ENCODE peak calls at places on chromosome 3, in ten cellular contexts. E is cardiac muscle cell, D is endodermal cell, H is right cardiac atrium, S is HCT116, C is fibroblast of mammary gland, X is stomach, Y is fibroblast of pulmonary artery, V is left ventricle myocardium inferior, Z is cardiac fibroblast. I is an unnamed sample.

GRCh38 chr3:10387881-10388621 is 67.1 kb upstream of the SEC13 start:
- DNase-seq in D (no peak), C (no peak), V (no peak), E (peak), Z (peak), S (no peak), H (no peak), Y (peak), X (no peak), I (no peak)

GRCh38 chr3:183734750-183735284 is 37.2 kb downstream of the YEATS2 start:
- DNase-seq in Z (peak), C (no peak), X (no peak), D (no peak), V (no peak), Y (peak), H (no peak), E (peak), S (no peak), I (no peak)

GRCh38 chr3:194631696-194632095 is 1.5 kb downstream of the TMEM44 start:
- DNase-seq in Y (no peak), S (no peak), Z (no peak), E (no peak), V (no peak), H (no peak), C (no peak), X (no peak), D (no peak), I (no peak)

GRCh38 chr3:23900744-23901143 is 16.0 kb downstream of the NKIRAS1 start:
- DNase-seq in C (peak), E (peak), Z (peak), X (no peak), S (no peak), D (no peak), V (no peak), H (no peak), Y (peak), I (no peak)

GRCh38 chr3:172074578-172074977 is 35.2 kb downstream of the FNDC3B start:
- DNase-seq in D (no peak), C (peak), Y (peak), H (peak), Z (no peak), V (no peak), X (no peak), E (no peak), S (no peak), I (peak)

GRCh38 chr3:4476507-4476906 is 9.4 kb upstream of the SUMF1 start:
- DNase-seq in E (peak), V (no peak), C (no peak), S (no peak), D (no peak), Z (peak), H (no peak), Y (peak), X (no peak), I (no peak)

GRCh38 chr3:140285380-140285779 is 350.4 kb downstream of the CLSTN2 start:
- DNase-seq in Z (no peak), V (no peak), Y (no peak), X (no peak), S (no peak), H (no peak), C (no peak), E (no peak), D (no peak), I (no peak)

GRCh38 chr3:176490357-176490756 is 706.9 kb downstream of the TBL1XR1 start:
- DNase-seq in E (no peak), S (no peak), H (no peak), Y (no peak), Z (no peak), X (no peak), V (no peak), D (no peak), C (no peak), I (no peak)

GRCh38 chr3:64354221-64354620 is 129.0 kb upstream of the PRICKLE2 start:
- DNase-seq in X (no peak), Z (no peak), D (no peak), E (no peak), Y (no peak), C (no peak), V (no peak), H (no peak), S (no peak), I (no peak)

GRCh38 chr3:121436641-121437040 is 109.1 kb downstream of the POLQ start:
- DNase-seq in E (no peak), Z (no peak), S (no peak), D (no peak), C (no peak), Y (no peak), X (no peak), H (no peak), V (no peak), I (no peak)

GRCh38 chr3:55180936-55181535 is 253.2 kb upstream of the LRTM1 start:
- DNase-seq in D (peak), Z (peak), E (peak), X (no peak), V (no peak), S (no peak), C (peak), H (no peak), Y (peak), I (no peak)

GRCh38 chr3:142723665-142723967 is 218 bp upstream of the TRPC1 start:
- DNase-seq in V (no peak), D (no peak), E (no peak), Z (no peak), X (no peak), H (no peak), Y (no peak), S (no peak), C (no peak), I (no peak)

GRCh38 chr3:32177702-32178198 is 60.7 kb upstream of the CMTM8 start:
- DNase-seq in H (peak), V (no peak), Y (peak), E (peak), S (peak), X (peak), C (peak), Z (peak), D (peak), I (peak)

GRCh38 chr3:187807086-187807862 is 62.0 kb upstream of the BCL6 start:
- DNase-seq in S (no peak), D (peak), C (peak), V (no peak), E (peak), Z (peak), H (no peak), X (no peak), Y (peak), I (peak)

GRCh38 chr3:64916192-64916798 is 228.5 kb upstream of the ADAMTS9 start:
- DNase-seq in C (no peak), E (no peak), Z (no peak), S (no peak), Y (no peak), V (no peak), H (no peak), D (no peak), X (no peak), I (no peak)

GRCh38 chr3:8992854-8993253 is 29.6 kb upstream of the RAD18 start:
- DNase-seq in X (no peak), Z (no peak), H (no peak), Y (no peak), S (no peak), C (no peak), D (no peak), E (no peak), V (no peak), I (no peak)

GRCh38 chr3:64399205-64399800 is 174.0 kb upstream of the PRICKLE2 start:
- DNase-seq in V (no peak), D (peak), C (peak), E (peak), Z (peak), Y (peak), X (no peak), H (no peak), S (peak), I (no peak)

GRCh38 chr3:30730967-30731366 is 124.6 kb downstream of the TGFBR2 start:
- DNase-seq in S (no peak), E (no peak), V (no peak), C (no peak), X (no peak), Z (no peak), H (no peak), D (no peak), Y (no peak), I (no peak)

GRCh38 chr3:179116816-179117215 is 31.3 kb upstream of the PIK3CA start:
- DNase-seq in Y (no peak), H (no peak), Z (no peak), C (peak), D (no peak), E (no peak), X (no peak), V (no peak), S (no peak), I (no peak)

GRCh38 chr3:115375362-115375761 is 228.3 kb upstream of the ZBTB20 start:
- DNase-seq in S (no peak), Z (no peak), H (no peak), C (no peak), E (no peak), X (no peak), V (no peak), D (no peak), Y (no peak), I (no peak)

GRCh38 chr3:138768126-138768525 is 66.6 kb downstream of the PIK3CB start:
- DNase-seq in D (peak), V (no peak), E (no peak), Z (no peak), S (peak), Y (no peak), C (no peak), H (no peak), X (no peak), I (no peak)

GRCh38 chr3:20853890-20854289 is 667.9 kb upstream of the SGO1 start:
- DNase-seq in Z (no peak), V (no peak), X (no peak), H (no peak), Y (no peak), C (no peak), D (no peak), S (no peak), E (no peak), I (no peak)

GRCh38 chr3:197173620-197174019 is 124.8 kb downstream of the DLG1 start:
- DNase-seq in E (no peak), S (no peak), Y (no peak), D (no peak), Z (no peak), H (no peak), V (no peak), C (no peak), X (no peak), I (no peak)

GRCh38 chr3:197174927-197175326 is 123.5 kb downstream of the DLG1 start:
- DNase-seq in D (no peak), H (no peak), Z (no peak), V (no peak), Y (no peak), S (no peak), X (no peak), E (no peak), C (no peak), I (no peak)

GRCh38 chr3:197171481-197172067 is 126.8 kb downstream of the DLG1 start:
- DNase-seq in X (no peak), C (peak), V (no peak), E (peak), Z (peak), H (no peak), D (no peak), Y (peak), S (no peak), I (no peak)

GRCh38 chr3:197178998-197179397 is 119.4 kb downstream of the DLG1 start:
- DNase-seq in E (no peak), Z (no peak), X (no peak), D (no peak), V (no peak), C (no peak), Y (no peak), S (no peak), H (no peak), I (no peak)

GRCh38 chr3:197175503-197175902 is 122.9 kb downstream of the DLG1 start:
- DNase-seq in S (no peak), E (no peak), D (no peak), H (no peak), V (no peak), C (no peak), Y (no peak), Z (no peak), X (no peak), I (no peak)
- H3K4me3 ChIP-seq in S (no peak), E (no peak), D (no peak), H (no peak), V (no peak), C (no peak), Y (no peak), Z (no peak), X (no peak), I (no peak)

DNA sequence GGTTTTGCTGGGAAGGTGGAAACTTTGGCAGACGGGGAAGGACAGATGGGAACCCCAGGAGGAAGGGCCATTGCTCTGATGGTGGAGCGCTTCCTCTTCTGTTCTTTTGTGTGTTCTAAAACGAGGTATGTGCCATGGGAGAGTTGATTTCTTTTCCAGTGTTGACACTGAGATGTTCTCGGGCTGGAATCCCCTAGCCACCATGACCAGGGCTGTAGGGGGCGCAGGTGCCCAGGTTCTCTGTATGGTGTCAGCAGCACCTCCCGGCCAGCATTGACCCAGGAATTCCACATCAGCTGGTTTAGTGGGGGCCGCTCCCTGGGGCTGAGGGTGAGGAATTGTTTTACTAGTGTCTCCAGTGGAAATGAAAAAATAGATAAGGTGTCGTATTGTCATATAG is 34.3 kb upstream of the ACAD9 start:
- DNase-seq in X (no peak), E (no peak), D (peak), C (no peak), H (no peak), Y (no peak), Z (no peak), V (no peak), S (no peak), I (no peak)
- H3K4me3 ChIP-seq in X (peak), E (no peak), D (no peak), C (no peak), H (no peak), Y (no peak), Z (no peak), V (peak), S (no peak), I (no peak)

DNA sequence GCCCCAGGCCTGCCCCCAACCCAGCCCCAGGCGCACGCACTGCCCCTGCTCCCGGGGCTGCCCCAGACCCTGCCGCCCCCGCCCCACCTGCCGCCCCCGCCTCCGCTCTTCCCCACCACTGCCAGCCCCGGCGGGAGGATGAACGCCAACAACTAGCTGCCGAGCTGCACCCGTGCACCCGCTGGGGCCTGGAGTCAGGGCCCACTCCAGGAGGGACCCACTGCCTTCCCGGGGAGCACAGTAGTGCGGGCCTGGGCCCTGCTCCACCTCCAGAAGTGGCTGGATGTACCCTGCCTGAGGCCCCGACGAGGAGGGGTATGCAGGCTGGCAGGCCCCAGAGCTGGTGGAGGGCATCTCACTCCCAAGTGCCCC is 10.9 kb downstream of the ZBTB47 start:
- DNase-seq in X (no peak), S (no peak), C (no peak), Y (no peak), V (no peak), D (no peak), Z (no peak), E (no peak), H (no peak), I (no peak)
- H3K4me3 ChIP-seq in X (no peak), S (no peak), C (no peak), Y (no peak), V (no peak), D (no peak), Z (no peak), E (no peak), H (no peak), I (no peak)

GRCh38 chr3:169325821-169326220 is 337.7 kb downstream of the MECOM start:
- DNase-seq in V (no peak), Y (no peak), X (no peak), H (no peak), C (no peak), S (no peak), Z (no peak), E (no peak), D (no peak), I (no peak)

GRCh38 chr3:169328471-169328870 is 335.0 kb downstream of the MECOM start:
- DNase-seq in X (no peak), E (no peak), S (no peak), Y (no peak), V (no peak), Z (no peak), H (no peak), C (no peak), D (no peak), I (no peak)

GRCh38 chr3:169327969-169328368 is 335.5 kb downstream of the MECOM start:
- DNase-seq in X (no peak), D (no peak), H (no peak), E (no peak), C (no peak), Z (no peak), V (no peak), Y (no peak), S (no peak), I (no peak)

GRCh38 chr3:169324454-169324789 is 339.1 kb downstream of the MECOM start:
- DNase-seq in S (no peak), D (no peak), X (no peak), E (no peak), Z (no peak), V (no peak), Y (no peak), H (no peak), C (no peak), I (no peak)

DNA sequence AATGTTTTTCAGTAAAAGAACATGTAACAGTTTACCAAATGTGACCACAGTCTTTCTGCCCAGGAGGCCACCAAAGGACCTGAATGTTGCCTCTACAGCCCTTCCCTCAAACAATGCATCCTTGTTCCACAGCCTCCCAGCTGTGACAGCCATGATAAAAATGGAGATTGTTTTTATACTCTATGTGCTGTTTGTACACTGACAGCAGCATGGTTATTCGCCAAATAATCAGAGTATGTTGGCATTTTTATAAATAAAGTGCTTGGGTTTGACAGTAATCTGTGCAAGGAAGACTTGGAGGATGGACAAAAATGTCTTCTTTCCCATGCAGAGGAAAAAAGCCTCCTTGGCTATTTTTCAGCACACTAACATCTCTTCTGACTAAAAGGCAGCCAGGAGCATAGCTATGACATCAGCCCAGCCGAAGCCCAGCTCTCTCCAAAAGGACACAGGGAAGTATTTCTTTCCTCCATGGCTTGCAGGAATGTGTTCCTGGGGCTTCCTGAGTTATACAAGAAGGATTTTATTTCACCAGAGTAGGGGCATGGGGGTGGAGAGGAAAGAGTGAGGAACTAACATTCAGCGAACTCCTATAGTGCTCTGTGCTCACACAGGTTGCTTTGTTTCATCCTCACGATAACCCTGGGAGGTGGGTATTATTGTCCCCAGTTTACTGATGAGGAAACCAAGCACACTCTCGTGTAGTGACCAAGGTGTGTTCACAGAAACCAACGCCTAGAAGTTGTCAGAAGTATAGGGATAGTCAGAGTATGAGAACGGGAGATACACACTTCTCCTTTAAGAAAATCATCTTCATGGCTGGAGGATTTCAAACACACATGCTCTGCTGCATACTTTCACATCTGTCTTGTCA is 339.7 kb downstream of the MECOM start:
- DNase-seq in Y (peak), Z (peak), S (no peak), X (no peak), D (no peak), H (peak), E (peak), V (peak), C (peak), I (peak)
- H3K4me3 ChIP-seq in Y (no peak), Z (no peak), S (no peak), X (no peak), D (no peak), H (peak), E (no peak), V (peak), C (no peak), I (no peak)

DNA sequence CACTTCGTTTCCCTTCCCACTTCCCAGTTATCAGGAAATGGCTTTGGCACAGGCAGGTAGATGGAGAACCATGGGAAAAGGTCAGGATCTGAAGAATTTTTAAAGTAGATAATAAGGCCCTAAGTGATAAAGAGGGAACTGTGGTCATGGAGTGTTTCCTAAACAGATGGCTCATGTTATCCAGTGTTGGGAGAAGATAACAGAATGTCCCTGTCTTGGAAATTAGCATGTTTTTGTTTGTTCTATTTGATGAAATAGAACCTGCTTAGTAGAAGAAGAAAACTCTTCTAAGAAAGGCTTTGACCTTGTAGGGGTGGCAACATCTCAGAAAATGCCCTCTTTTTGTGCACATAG is 8.8 kb downstream of the LRRC3B start:
- DNase-seq in E (no peak), Y (no peak), X (no peak), H (no peak), S (no peak), V (no peak), Z (no peak), C (no peak), D (no peak), I (no peak)
- H3K4me3 ChIP-seq in E (no peak), Y (no peak), X (no peak), H (no peak), S (no peak), V (no peak), Z (no peak), C (no peak), D (no peak), I (no peak)

I was measured in skeletal muscle cell.